ENCODE peak calls at places on chromosome 13, in six cellular contexts. G, Y, N, A, D and V are unnamed samples.

GRCh38 chr13:93690139-93690538 is 463.5 kb downstream of the GPC6 start:
- DNase-seq in G (no peak), Y (peak), N (no peak), A (no peak), D (peak), V (peak)

GRCh38 chr13:23608704-23609413 is 38.6 kb downstream of the TNFRSF19 start:
- DNase-seq in G (no peak), Y (peak), N (no peak), A (no peak), D (peak), V (no peak)

GRCh38 chr13:30737511-30738342 is 2.4 kb downstream of the ALOX5AP start:
- DNase-seq in G (no peak), Y (no peak), N (no peak), A (no peak), D (no peak), V (no peak)

GRCh38 chr13:75415720-75416119 is 66.2 kb downstream of the TBC1D4 start:
- DNase-seq in G (no peak), Y (peak), N (no peak), A (no peak), D (no peak), V (no peak)

GRCh38 chr13:33626407-33626806 is 191.5 kb upstream of the RFC3 start:
- DNase-seq in G (no peak), Y (no peak), N (no peak), A (no peak), D (no peak), V (no peak)

GRCh38 chr13:44236370-44236769 is 137.3 kb upstream of the SERP2 start:
- DNase-seq in G (no peak), Y (peak), N (no peak), A (no peak), D (no peak), V (no peak)

GRCh38 chr13:94327318-94327717 is 152.2 kb downstream of the DCT start:
- DNase-seq in G (no peak), Y (no peak), N (no peak), A (peak), D (no peak), V (no peak)

GRCh38 chr13:85204668-85205344 is 594.4 kb downstream of the SLITRK6 start:
- DNase-seq in G (no peak), Y (no peak), N (no peak), A (no peak), D (no peak), V (no peak)

GRCh38 chr13:100454876-100455275 is 133.7 kb downstream of the GGACT start:
- DNase-seq in G (no peak), Y (peak), N (no peak), A (no peak), D (no peak), V (no peak)

GRCh38 chr13:80312967-80313366 is 28.0 kb downstream of the SPRY2 start:
- DNase-seq in G (no peak), Y (peak), N (no peak), A (no peak), D (no peak), V (no peak)

GRCh38 chr13:76641056-76641455 is 245.1 kb downstream of the KCTD12 start:
- DNase-seq in G (no peak), Y (no peak), N (no peak), A (no peak), D (no peak), V (no peak)

GRCh38 chr13:105814219-105814901 is 721.1 kb downstream of the EFNB2 start:
- DNase-seq in G (no peak), Y (no peak), N (no peak), A (no peak), D (no peak), V (no peak)

GRCh38 chr13:68551701-68552522 is 1321.8 kb upstream of the PCDH9 start:
- DNase-seq in G (no peak), Y (no peak), N (no peak), A (no peak), D (no peak), V (no peak)

GRCh38 chr13:109604894-109605293 is 181.5 kb downstream of the IRS2 start:
- DNase-seq in G (no peak), Y (no peak), N (no peak), A (no peak), D (no peak), V (no peak)

GRCh38 chr13:107941345-107942029 is 273.8 kb downstream of the LIG4 start:
- DNase-seq in G (no peak), Y (no peak), N (no peak), A (no peak), D (no peak), V (no peak)

GRCh38 chr13:78978381-78978998 is 319.5 kb upstream of the OBI1 start:
- DNase-seq in G (peak), Y (peak), N (peak), A (peak), D (peak), V (peak)

GRCh38 chr13:96519380-96519779 is 429.5 kb downstream of the HS6ST3 start:
- DNase-seq in G (no peak), Y (no peak), N (no peak), A (no peak), D (no peak), V (no peak)

GRCh38 chr13:95438297-95438696 is 114.2 kb upstream of the CLDN10 start:
- DNase-seq in G (no peak), Y (no peak), N (no peak), A (no peak), D (no peak), V (no peak)
- TF ChIP-seq BHLHE40 in G (no peak), Y (no peak), N (no peak), A (no peak), D (no peak), V (no peak)

GRCh38 chr13:27968316-27969072 is 621 bp downstream of the CDX2 start:
- DNase-seq in G (peak), Y (no peak), N (no peak), A (no peak), D (no peak), V (peak)

GRCh38 chr13:27965740-27966640 is 3.1 kb downstream of the CDX2 start:
- DNase-seq in G (no peak), Y (no peak), N (no peak), A (no peak), D (no peak), V (no peak)

GRCh38 chr13:27966641-27967202 is 2.4 kb downstream of the CDX2 start:
- DNase-seq in G (no peak), Y (no peak), N (no peak), A (no peak), D (no peak), V (no peak)

GRCh38 chr13:27967736-27968315 is 1.3 kb downstream of the CDX2 start:
- DNase-seq in G (peak), Y (no peak), N (no peak), A (no peak), D (no peak), V (peak)

GRCh38 chr13:27967203-27967735 is 1.8 kb downstream of the CDX2 start:
- DNase-seq in G (no peak), Y (no peak), N (no peak), A (no peak), D (no peak), V (peak)
- TF ChIP-seq BHLHE40 in G (no peak), Y (no peak), N (no peak), A (no peak), D (no peak), V (no peak)

GRCh38 chr13:91716436-91717065 is 318.1 kb downstream of the GPC5 start:
- DNase-seq in G (no peak), Y (no peak), N (no peak), A (no peak), D (no peak), V (no peak)

GRCh38 chr13:91722267-91722884 is 324.0 kb downstream of the GPC5 start:
- DNase-seq in G (peak), Y (peak), N (peak), A (no peak), D (no peak), V (peak)

GRCh38 chr13:91714726-91715334 is 316.4 kb downstream of the GPC5 start:
- DNase-seq in G (no peak), Y (no peak), N (no peak), A (no peak), D (no peak), V (no peak)

GRCh38 chr13:91721413-91721812 is 323.0 kb downstream of the GPC5 start:
- DNase-seq in G (no peak), Y (no peak), N (no peak), A (peak), D (no peak), V (no peak)

DNA sequence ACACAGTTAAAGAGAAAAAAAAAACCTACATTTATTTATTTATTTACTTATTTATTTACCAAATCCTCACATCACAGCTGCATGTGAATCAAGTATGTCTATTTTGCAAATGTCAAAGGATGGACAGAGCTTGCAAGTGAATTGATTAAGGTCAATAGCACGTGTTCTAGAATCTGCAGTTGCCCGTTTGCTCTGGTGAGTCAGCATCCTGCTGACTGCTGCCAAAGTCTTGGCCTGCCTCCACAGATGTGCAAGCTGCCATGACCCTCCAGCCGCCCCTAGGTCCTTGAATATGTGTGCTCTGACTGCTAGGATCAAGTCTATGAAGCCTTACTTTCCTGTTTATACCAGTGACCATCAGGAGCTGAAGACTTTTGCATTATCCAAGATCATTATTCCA is 320.6 kb downstream of the GPC5 start:
- DNase-seq in G (peak), Y (peak), N (no peak), A (no peak), D (no peak), V (no peak)
- TF ChIP-seq BHLHE40 in G (no peak), Y (no peak), N (no peak), A (no peak), D (no peak), V (no peak)

DNA sequence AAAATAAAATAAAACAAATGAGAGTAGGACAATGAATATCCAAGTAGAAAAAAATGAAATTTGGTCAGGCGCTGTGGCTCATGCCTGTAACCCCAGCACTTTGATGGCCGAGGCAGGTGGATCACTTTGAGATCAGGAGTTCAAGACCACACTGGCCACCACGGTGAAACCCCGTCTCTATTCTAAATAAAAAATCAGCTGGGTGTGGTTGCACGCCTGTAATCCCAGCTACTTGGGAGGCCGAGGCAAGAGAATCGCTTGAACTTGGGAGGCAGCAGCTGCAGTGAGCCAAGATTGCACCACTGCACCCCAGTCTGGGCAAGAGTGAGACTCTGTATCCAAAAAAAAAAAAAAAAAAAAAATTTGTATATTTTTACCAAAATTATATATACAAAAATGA is 18.2 kb upstream of the ZMYM5 start:
- DNase-seq in G (no peak), Y (no peak), N (no peak), A (no peak), D (no peak), V (no peak)
- TF ChIP-seq BHLHE40 in G (no peak), Y (no peak), N (no peak), A (no peak), D (no peak), V (no peak)

DNA sequence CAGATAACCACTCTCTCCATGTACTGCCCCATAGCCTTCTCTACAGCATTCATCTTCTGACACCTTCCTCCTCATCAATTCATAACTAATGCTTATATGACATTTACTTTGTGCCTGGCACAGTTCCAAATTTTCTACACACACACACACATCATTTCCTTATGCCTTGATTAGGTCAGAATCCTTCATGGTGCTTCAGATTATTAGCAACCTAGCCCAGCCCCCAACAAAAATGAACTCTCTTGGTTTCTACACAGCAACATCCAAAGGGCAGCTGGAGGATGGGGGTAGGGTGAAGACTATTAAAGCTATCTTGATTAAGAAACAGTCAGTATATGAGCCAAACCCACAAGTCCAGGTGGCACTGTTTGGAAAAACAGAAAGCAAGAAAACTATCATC is 3.7 kb downstream of the RUBCNL start:
- DNase-seq in G (no peak), Y (no peak), N (no peak), A (no peak), D (no peak), V (no peak)
- TF ChIP-seq BHLHE40 in G (no peak), Y (no peak), N (no peak), A (no peak), D (no peak), V (no peak)

DNA sequence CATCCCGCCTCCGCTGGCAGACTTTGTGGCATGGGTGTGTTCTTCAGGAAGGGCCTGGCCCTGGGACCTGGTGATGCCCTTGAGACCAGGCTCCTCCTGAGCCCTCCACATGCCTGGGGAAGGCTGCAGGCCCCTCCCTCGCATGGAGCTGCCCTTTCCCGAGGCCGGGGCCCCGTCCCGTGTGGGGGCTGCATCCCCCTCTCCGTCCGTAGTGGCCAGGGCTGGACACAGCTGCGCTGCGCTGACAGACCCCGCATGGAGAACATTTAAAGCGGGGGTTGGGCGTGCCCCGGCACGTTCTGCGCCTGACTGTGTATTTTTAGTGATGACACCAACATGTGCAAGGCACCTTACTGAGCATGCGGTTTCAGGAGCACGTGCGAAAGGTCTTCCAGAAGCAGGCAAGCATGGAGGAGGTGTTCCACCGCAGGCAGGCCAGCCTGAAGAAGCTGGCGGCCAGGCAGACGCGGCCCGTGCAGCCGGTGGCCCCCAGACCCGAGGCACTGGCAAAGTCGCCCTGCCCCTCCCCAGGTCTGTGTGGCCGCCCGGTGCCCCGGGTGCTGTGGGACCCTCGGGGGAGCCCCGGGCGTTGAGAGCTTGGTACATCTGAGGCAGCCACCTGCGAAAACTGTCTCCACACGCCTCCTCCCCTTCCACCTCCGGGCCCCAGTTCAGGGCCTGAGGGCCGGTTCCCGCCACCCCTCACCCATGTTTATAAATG is 28.8 kb upstream of the F7 start:
- DNase-seq in G (no peak), Y (no peak), N (no peak), A (no peak), D (no peak), V (no peak)
- TF ChIP-seq BHLHE40 in G (no peak), Y (no peak), N (peak), A (no peak), D (no peak), V (no peak)

GRCh38 chr13:73971481-73971880 is 162.7 kb downstream of the KLF12 start:
- DNase-seq in G (no peak), Y (no peak), N (no peak), A (no peak), D (no peak), V (no peak)
- TF ChIP-seq BHLHE40 in G (no peak), Y (no peak), N (no peak), A (no peak), D (no peak), V (no peak)

GRCh38 chr13:74288361-74288911 is 154.2 kb upstream of the KLF12 start:
- DNase-seq in G (no peak), Y (no peak), N (no peak), A (no peak), D (no peak), V (peak)

GRCh38 chr13:74289861-74290260 is 155.7 kb upstream of the KLF12 start:
- DNase-seq in G (no peak), Y (no peak), N (no peak), A (no peak), D (no peak), V (no peak)

GRCh38 chr13:74289130-74289529 is 154.9 kb upstream of the KLF12 start:
- DNase-seq in G (no peak), Y (no peak), N (no peak), A (no peak), D (no peak), V (no peak)

GRCh38 chr13:74287672-74288169 is 153.5 kb upstream of the KLF12 start:
- DNase-seq in G (peak), Y (peak), N (no peak), A (no peak), D (peak), V (peak)

DNA sequence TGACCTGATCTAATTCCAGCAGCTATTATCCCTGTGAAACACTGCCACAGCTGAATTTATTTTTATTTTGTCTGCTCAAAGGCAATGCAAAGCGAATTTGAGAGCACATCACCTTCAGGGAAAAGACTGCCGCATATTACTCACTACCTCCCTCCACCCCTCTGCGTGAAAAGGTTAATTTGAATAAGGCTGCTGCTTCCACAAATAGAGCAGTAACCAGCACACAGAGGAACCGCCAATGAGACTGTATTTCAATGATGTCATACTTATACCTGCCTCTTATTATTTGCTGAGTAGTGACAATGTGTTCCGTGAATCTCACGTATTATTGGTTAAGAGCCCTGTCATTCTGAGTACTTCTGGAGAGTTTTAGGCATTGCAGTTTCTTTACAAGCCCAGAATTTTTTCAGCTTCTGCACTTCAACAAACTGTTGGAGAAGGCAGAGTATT is 156.1 kb upstream of the KLF12 start:
- DNase-seq in G (peak), Y (peak), N (no peak), A (no peak), D (peak), V (peak)
- TF ChIP-seq BHLHE40 in G (no peak), Y (no peak), N (no peak), A (no peak), D (no peak), V (no peak)

DNA sequence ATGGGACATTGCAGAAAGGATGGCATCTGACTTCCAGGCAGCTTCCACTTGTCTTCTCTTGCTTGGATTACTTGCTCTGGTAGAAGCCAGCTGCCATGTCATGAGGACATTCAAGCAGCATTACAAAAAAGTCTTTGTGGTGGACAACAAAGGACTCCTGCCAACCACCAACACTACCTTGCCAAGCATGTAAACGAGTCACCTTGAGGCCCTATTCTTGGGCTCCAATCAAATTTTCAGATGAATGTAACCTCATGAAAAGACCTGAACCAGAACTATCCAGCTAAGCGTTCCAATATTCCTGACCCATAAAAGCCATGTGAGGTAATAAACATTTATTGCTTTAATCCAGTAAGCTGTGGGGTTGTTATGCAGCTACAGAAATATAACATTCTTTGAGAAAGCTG is 12.5 kb downstream of the PROSER1 start:
- DNase-seq in G (no peak), Y (no peak), N (no peak), A (no peak), D (no peak), V (no peak)
- TF ChIP-seq BHLHE40 in G (no peak), Y (no peak), N (no peak), A (no peak), D (no peak), V (no peak)